ENCODE peak calls at places on chromosomes 11 and 22, in ten cellular contexts. One of them, this sample, is unnamed.

GRCh38 chr22:26461188-26461810 is 22.3 kb downstream of the HPS4 start:
- DNase-seq in activated CD4-positive, alpha-beta memory T cell treated with anti-CD3 and anti-CD28 coated beads for 36 hours: peak
- DNase-seq in cardiac fibroblast: peak
- DNase-seq in effector memory CD8-positive, alpha-beta T cell: no peak
- DNase-seq in ACHN: peak
- DNase-seq in HFF-Myc: no peak
- DNase-seq in CD8-positive, alpha-beta memory T cell: peak
- DNase-seq in stimulated activated CD4-positive, alpha-beta T cell treated with anti-CD3 and anti-CD28 coated beads, Interleukin-12 subunit alpha, Interleukin-12 subunit beta, amount 100 ng/mL, for 4 hours: peak
- DNase-seq in NCI-H460: peak
- DNase-seq in NCI-H1436: peak
- DNase-seq in this sample: peak

GRCh38 chr22:46539169-46539568 is 1.7 kb upstream of the CELSR1 start:
- DNase-seq in CD8-positive, alpha-beta memory T cell: no peak
- DNase-seq in NCI-H460: no peak
- DNase-seq in NCI-H1436: no peak
- DNase-seq in activated CD4-positive, alpha-beta memory T cell treated with anti-CD3 and anti-CD28 coated beads for 36 hours: no peak
- DNase-seq in HFF-Myc: no peak
- DNase-seq in cardiac fibroblast: no peak
- DNase-seq in effector memory CD8-positive, alpha-beta T cell: no peak
- DNase-seq in stimulated activated CD4-positive, alpha-beta T cell treated with anti-CD3 and anti-CD28 coated beads, Interleukin-12 subunit alpha, Interleukin-12 subunit beta, amount 100 ng/mL, for 4 hours: no peak
- DNase-seq in ACHN: no peak
- DNase-seq in this sample: no peak

GRCh38 chr11:61914471-61915171 is 2.7 kb downstream of the RAB3IL1 start:
- DNase-seq in HFF-Myc: no peak
- DNase-seq in NCI-H1436: no peak
- DNase-seq in effector memory CD8-positive, alpha-beta T cell: no peak
- DNase-seq in stimulated activated CD4-positive, alpha-beta T cell treated with anti-CD3 and anti-CD28 coated beads, Interleukin-12 subunit alpha, Interleukin-12 subunit beta, amount 100 ng/mL, for 4 hours: no peak
- DNase-seq in NCI-H460: no peak
- DNase-seq in activated CD4-positive, alpha-beta memory T cell treated with anti-CD3 and anti-CD28 coated beads for 36 hours: no peak
- DNase-seq in CD8-positive, alpha-beta memory T cell: no peak
- DNase-seq in cardiac fibroblast: no peak
- DNase-seq in ACHN: no peak
- DNase-seq in this sample: no peak

GRCh38 chr11:66919938-66920337 is 38.2 kb downstream of the PC start:
- DNase-seq in stimulated activated CD4-positive, alpha-beta T cell treated with anti-CD3 and anti-CD28 coated beads, Interleukin-12 subunit alpha, Interleukin-12 subunit beta, amount 100 ng/mL, for 4 hours: no peak
- DNase-seq in cardiac fibroblast: no peak
- DNase-seq in HFF-Myc: no peak
- DNase-seq in NCI-H460: no peak
- DNase-seq in CD8-positive, alpha-beta memory T cell: no peak
- DNase-seq in activated CD4-positive, alpha-beta memory T cell treated with anti-CD3 and anti-CD28 coated beads for 36 hours: no peak
- DNase-seq in effector memory CD8-positive, alpha-beta T cell: no peak
- DNase-seq in ACHN: no peak
- DNase-seq in NCI-H1436: no peak
- DNase-seq in this sample: no peak

GRCh38 chr22:23518381-23519187 is 61.5 kb downstream of the IGLL1 start:
- DNase-seq in NCI-H460: no peak
- DNase-seq in HFF-Myc: no peak
- DNase-seq in effector memory CD8-positive, alpha-beta T cell: no peak
- DNase-seq in NCI-H1436: no peak
- DNase-seq in ACHN: no peak
- DNase-seq in stimulated activated CD4-positive, alpha-beta T cell treated with anti-CD3 and anti-CD28 coated beads, Interleukin-12 subunit alpha, Interleukin-12 subunit beta, amount 100 ng/mL, for 4 hours: no peak
- DNase-seq in CD8-positive, alpha-beta memory T cell: no peak
- DNase-seq in activated CD4-positive, alpha-beta memory T cell treated with anti-CD3 and anti-CD28 coated beads for 36 hours: no peak
- DNase-seq in cardiac fibroblast: no peak
- DNase-seq in this sample: no peak

GRCh38 chr22:28142361-28142801 is 223.3 kb upstream of the PITPNB start:
- DNase-seq in activated CD4-positive, alpha-beta memory T cell treated with anti-CD3 and anti-CD28 coated beads for 36 hours: no peak
- DNase-seq in cardiac fibroblast: peak
- DNase-seq in HFF-Myc: peak
- DNase-seq in NCI-H1436: no peak
- DNase-seq in effector memory CD8-positive, alpha-beta T cell: no peak
- DNase-seq in CD8-positive, alpha-beta memory T cell: no peak
- DNase-seq in NCI-H460: no peak
- DNase-seq in stimulated activated CD4-positive, alpha-beta T cell treated with anti-CD3 and anti-CD28 coated beads, Interleukin-12 subunit alpha, Interleukin-12 subunit beta, amount 100 ng/mL, for 4 hours: no peak
- DNase-seq in ACHN: peak
- DNase-seq in this sample: no peak

GRCh38 chr11:125179895-125180294 is 15.3 kb downstream of the PKNOX2 start:
- DNase-seq in NCI-H460: no peak
- DNase-seq in activated CD4-positive, alpha-beta memory T cell treated with anti-CD3 and anti-CD28 coated beads for 36 hours: no peak
- DNase-seq in NCI-H1436: no peak
- DNase-seq in ACHN: no peak
- DNase-seq in CD8-positive, alpha-beta memory T cell: no peak
- DNase-seq in stimulated activated CD4-positive, alpha-beta T cell treated with anti-CD3 and anti-CD28 coated beads, Interleukin-12 subunit alpha, Interleukin-12 subunit beta, amount 100 ng/mL, for 4 hours: no peak
- DNase-seq in effector memory CD8-positive, alpha-beta T cell: no peak
- DNase-seq in HFF-Myc: no peak
- DNase-seq in cardiac fibroblast: no peak
- DNase-seq in this sample: no peak

GRCh38 chr22:24147666-24148065 is 33.6 kb upstream of the SUSD2 start:
- DNase-seq in stimulated activated CD4-positive, alpha-beta T cell treated with anti-CD3 and anti-CD28 coated beads, Interleukin-12 subunit alpha, Interleukin-12 subunit beta, amount 100 ng/mL, for 4 hours: no peak
- DNase-seq in HFF-Myc: no peak
- DNase-seq in effector memory CD8-positive, alpha-beta T cell: no peak
- DNase-seq in NCI-H460: no peak
- DNase-seq in cardiac fibroblast: no peak
- DNase-seq in CD8-positive, alpha-beta memory T cell: no peak
- DNase-seq in NCI-H1436: no peak
- DNase-seq in ACHN: no peak
- DNase-seq in activated CD4-positive, alpha-beta memory T cell treated with anti-CD3 and anti-CD28 coated beads for 36 hours: no peak
- DNase-seq in this sample: no peak

GRCh38 chr11:30984442-30984816 is 385.1 kb downstream of the DCDC1 start:
- DNase-seq in cardiac fibroblast: peak
- DNase-seq in CD8-positive, alpha-beta memory T cell: no peak
- DNase-seq in ACHN: no peak
- DNase-seq in NCI-H460: no peak
- DNase-seq in effector memory CD8-positive, alpha-beta T cell: no peak
- DNase-seq in activated CD4-positive, alpha-beta memory T cell treated with anti-CD3 and anti-CD28 coated beads for 36 hours: no peak
- DNase-seq in stimulated activated CD4-positive, alpha-beta T cell treated with anti-CD3 and anti-CD28 coated beads, Interleukin-12 subunit alpha, Interleukin-12 subunit beta, amount 100 ng/mL, for 4 hours: no peak
- DNase-seq in HFF-Myc: no peak
- DNase-seq in NCI-H1436: no peak
- DNase-seq in this sample: no peak

GRCh38 chr11:62593434-62594044 is 2.2 kb upstream of the TUT1 start:
- DNase-seq in activated CD4-positive, alpha-beta memory T cell treated with anti-CD3 and anti-CD28 coated beads for 36 hours: peak
- DNase-seq in effector memory CD8-positive, alpha-beta T cell: peak
- DNase-seq in HFF-Myc: no peak
- DNase-seq in ACHN: peak
- DNase-seq in cardiac fibroblast: peak
- DNase-seq in stimulated activated CD4-positive, alpha-beta T cell treated with anti-CD3 and anti-CD28 coated beads, Interleukin-12 subunit alpha, Interleukin-12 subunit beta, amount 100 ng/mL, for 4 hours: peak
- DNase-seq in CD8-positive, alpha-beta memory T cell: peak
- DNase-seq in NCI-H1436: peak
- DNase-seq in NCI-H460: peak
- DNase-seq in this sample: peak

GRCh38 chr11:70233511-70233919 is 30.4 kb downstream of the FADD start:
- DNase-seq in effector memory CD8-positive, alpha-beta T cell: no peak
- DNase-seq in activated CD4-positive, alpha-beta memory T cell treated with anti-CD3 and anti-CD28 coated beads for 36 hours: no peak
- DNase-seq in stimulated activated CD4-positive, alpha-beta T cell treated with anti-CD3 and anti-CD28 coated beads, Interleukin-12 subunit alpha, Interleukin-12 subunit beta, amount 100 ng/mL, for 4 hours: no peak
- DNase-seq in ACHN: peak
- DNase-seq in NCI-H460: peak
- DNase-seq in cardiac fibroblast: peak
- DNase-seq in CD8-positive, alpha-beta memory T cell: no peak
- DNase-seq in HFF-Myc: no peak
- DNase-seq in NCI-H1436: no peak
- DNase-seq in this sample: no peak

GRCh38 chr11:59755701-59756495 is 722 bp downstream of the STX3 start:
- DNase-seq in stimulated activated CD4-positive, alpha-beta T cell treated with anti-CD3 and anti-CD28 coated beads, Interleukin-12 subunit alpha, Interleukin-12 subunit beta, amount 100 ng/mL, for 4 hours: peak
- DNase-seq in ACHN: peak
- DNase-seq in activated CD4-positive, alpha-beta memory T cell treated with anti-CD3 and anti-CD28 coated beads for 36 hours: peak
- DNase-seq in cardiac fibroblast: peak
- DNase-seq in effector memory CD8-positive, alpha-beta T cell: peak
- DNase-seq in CD8-positive, alpha-beta memory T cell: peak
- DNase-seq in NCI-H1436: no peak
- DNase-seq in HFF-Myc: no peak
- DNase-seq in NCI-H460: no peak
- DNase-seq in this sample: peak

GRCh38 chr11:106281455-106282173 is 204.2 kb downstream of the AASDHPPT start:
- DNase-seq in NCI-H460: peak
- DNase-seq in cardiac fibroblast: peak
- DNase-seq in HFF-Myc: peak
- DNase-seq in effector memory CD8-positive, alpha-beta T cell: no peak
- DNase-seq in activated CD4-positive, alpha-beta memory T cell treated with anti-CD3 and anti-CD28 coated beads for 36 hours: no peak
- DNase-seq in stimulated activated CD4-positive, alpha-beta T cell treated with anti-CD3 and anti-CD28 coated beads, Interleukin-12 subunit alpha, Interleukin-12 subunit beta, amount 100 ng/mL, for 4 hours: no peak
- DNase-seq in CD8-positive, alpha-beta memory T cell: no peak
- DNase-seq in NCI-H1436: no peak
- DNase-seq in ACHN: peak
- DNase-seq in this sample: no peak

GRCh38 chr22:45072322-45072903 is 62.6 kb upstream of the PHF21B start:
- DNase-seq in NCI-H460: peak
- DNase-seq in activated CD4-positive, alpha-beta memory T cell treated with anti-CD3 and anti-CD28 coated beads for 36 hours: peak
- DNase-seq in ACHN: peak
- DNase-seq in effector memory CD8-positive, alpha-beta T cell: no peak
- DNase-seq in stimulated activated CD4-positive, alpha-beta T cell treated with anti-CD3 and anti-CD28 coated beads, Interleukin-12 subunit alpha, Interleukin-12 subunit beta, amount 100 ng/mL, for 4 hours: no peak
- DNase-seq in HFF-Myc: peak
- DNase-seq in CD8-positive, alpha-beta memory T cell: no peak
- DNase-seq in cardiac fibroblast: peak
- DNase-seq in NCI-H1436: no peak
- DNase-seq in this sample: no peak

GRCh38 chr11:11461473-11461872 is 108.4 kb upstream of the CSNK2A3 start:
- DNase-seq in HFF-Myc: no peak
- DNase-seq in NCI-H460: no peak
- DNase-seq in cardiac fibroblast: no peak
- DNase-seq in ACHN: no peak
- DNase-seq in activated CD4-positive, alpha-beta memory T cell treated with anti-CD3 and anti-CD28 coated beads for 36 hours: no peak
- DNase-seq in NCI-H1436: no peak
- DNase-seq in stimulated activated CD4-positive, alpha-beta T cell treated with anti-CD3 and anti-CD28 coated beads, Interleukin-12 subunit alpha, Interleukin-12 subunit beta, amount 100 ng/mL, for 4 hours: no peak
- DNase-seq in effector memory CD8-positive, alpha-beta T cell: no peak
- DNase-seq in CD8-positive, alpha-beta memory T cell: no peak
- DNase-seq in this sample: peak

GRCh38 chr22:39474351-39474991 is 17.7 kb downstream of the MGAT3 start:
- DNase-seq in activated CD4-positive, alpha-beta memory T cell treated with anti-CD3 and anti-CD28 coated beads for 36 hours: no peak
- DNase-seq in CD8-positive, alpha-beta memory T cell: no peak
- DNase-seq in stimulated activated CD4-positive, alpha-beta T cell treated with anti-CD3 and anti-CD28 coated beads, Interleukin-12 subunit alpha, Interleukin-12 subunit beta, amount 100 ng/mL, for 4 hours: no peak
- DNase-seq in HFF-Myc: no peak
- DNase-seq in cardiac fibroblast: no peak
- DNase-seq in effector memory CD8-positive, alpha-beta T cell: no peak
- DNase-seq in NCI-H1436: no peak
- DNase-seq in NCI-H460: no peak
- DNase-seq in ACHN: no peak
- DNase-seq in this sample: no peak

GRCh38 chr11:87463486-87464102 is 425.9 kb downstream of the TMEM135 start:
- DNase-seq in stimulated activated CD4-positive, alpha-beta T cell treated with anti-CD3 and anti-CD28 coated beads, Interleukin-12 subunit alpha, Interleukin-12 subunit beta, amount 100 ng/mL, for 4 hours: no peak
- DNase-seq in activated CD4-positive, alpha-beta memory T cell treated with anti-CD3 and anti-CD28 coated beads for 36 hours: no peak
- DNase-seq in cardiac fibroblast: peak
- DNase-seq in effector memory CD8-positive, alpha-beta T cell: no peak
- DNase-seq in CD8-positive, alpha-beta memory T cell: no peak
- DNase-seq in HFF-Myc: no peak
- DNase-seq in NCI-H1436: peak
- DNase-seq in ACHN: peak
- DNase-seq in NCI-H460: peak
- DNase-seq in this sample: peak

GRCh38 chr11:29432719-29433325 is 584.0 kb downstream of the KCNA4 start:
- DNase-seq in NCI-H460: peak
- DNase-seq in NCI-H1436: peak
- DNase-seq in activated CD4-positive, alpha-beta memory T cell treated with anti-CD3 and anti-CD28 coated beads for 36 hours: no peak
- DNase-seq in CD8-positive, alpha-beta memory T cell: no peak
- DNase-seq in ACHN: peak
- DNase-seq in HFF-Myc: peak
- DNase-seq in cardiac fibroblast: peak
- DNase-seq in stimulated activated CD4-positive, alpha-beta T cell treated with anti-CD3 and anti-CD28 coated beads, Interleukin-12 subunit alpha, Interleukin-12 subunit beta, amount 100 ng/mL, for 4 hours: no peak
- DNase-seq in effector memory CD8-positive, alpha-beta T cell: no peak
- DNase-seq in this sample: peak

GRCh38 chr22:45359627-45360026 is 49.9 kb downstream of the FAM118A start:
- DNase-seq in stimulated activated CD4-positive, alpha-beta T cell treated with anti-CD3 and anti-CD28 coated beads, Interleukin-12 subunit alpha, Interleukin-12 subunit beta, amount 100 ng/mL, for 4 hours: no peak
- DNase-seq in NCI-H460: no peak
- DNase-seq in cardiac fibroblast: no peak
- DNase-seq in CD8-positive, alpha-beta memory T cell: no peak
- DNase-seq in ACHN: no peak
- DNase-seq in effector memory CD8-positive, alpha-beta T cell: no peak
- DNase-seq in activated CD4-positive, alpha-beta memory T cell treated with anti-CD3 and anti-CD28 coated beads for 36 hours: no peak
- DNase-seq in NCI-H1436: no peak
- DNase-seq in HFF-Myc: no peak
- DNase-seq in this sample: no peak

GRCh38 chr11:92415246-92415645 is 190.6 kb downstream of the FAT3 start:
- DNase-seq in HFF-Myc: no peak
- DNase-seq in NCI-H1436: no peak
- DNase-seq in NCI-H460: no peak
- DNase-seq in activated CD4-positive, alpha-beta memory T cell treated with anti-CD3 and anti-CD28 coated beads for 36 hours: no peak
- DNase-seq in stimulated activated CD4-positive, alpha-beta T cell treated with anti-CD3 and anti-CD28 coated beads, Interleukin-12 subunit alpha, Interleukin-12 subunit beta, amount 100 ng/mL, for 4 hours: no peak
- DNase-seq in CD8-positive, alpha-beta memory T cell: no peak
- DNase-seq in effector memory CD8-positive, alpha-beta T cell: no peak
- DNase-seq in ACHN: no peak
- DNase-seq in cardiac fibroblast: no peak
- DNase-seq in this sample: no peak

This sample was measured in neural crest cell.